ENCODE peak calls at places on chromosomes 3 and 15, in six cellular contexts. One of them, this sample, is unnamed.

GRCh38 chr3:113626513-113627371 is 69.7 kb downstream of the USF3 start:
- DNase-seq in MM.1S: peak; percentile 60
- DNase-seq in CD8-positive, alpha-beta memory T cell: no peak
- DNase-seq in mammary epithelial cell: peak; percentile 55
- DNase-seq in spleen: peak; percentile 82
- DNase-seq in psoas muscle: peak; percentile 30
- DNase-seq in this sample: peak; percentile 61

GRCh38 chr3:141686477-141687280 is 51.4 kb upstream of the RNF7 start:
- DNase-seq in MM.1S: no peak
- DNase-seq in CD8-positive, alpha-beta memory T cell: no peak
- DNase-seq in mammary epithelial cell: peak; percentile 53
- DNase-seq in spleen: peak; percentile 78
- DNase-seq in psoas muscle: peak; percentile 67
- DNase-seq in this sample: peak; percentile 45

GRCh38 chr3:40713795-40714194 is 189.0 kb downstream of the ZNF621 start:
- DNase-seq in MM.1S: peak; percentile 82
- DNase-seq in CD8-positive, alpha-beta memory T cell: no peak
- DNase-seq in mammary epithelial cell: no peak
- DNase-seq in spleen: no peak
- DNase-seq in psoas muscle: no peak
- DNase-seq in this sample: no peak

GRCh38 chr3:127615631-127616305 is 13.2 kb upstream of the PODXL2 start:
- DNase-seq in MM.1S: no peak
- DNase-seq in CD8-positive, alpha-beta memory T cell: no peak
- DNase-seq in mammary epithelial cell: no peak
- DNase-seq in spleen: no peak
- DNase-seq in psoas muscle: no peak
- DNase-seq in this sample: no peak

GRCh38 chr3:170942011-170942410 is 33.6 kb upstream of the EIF5A2 start:
- DNase-seq in MM.1S: no peak
- DNase-seq in CD8-positive, alpha-beta memory T cell: no peak
- DNase-seq in mammary epithelial cell: no peak
- DNase-seq in spleen: no peak
- DNase-seq in psoas muscle: no peak
- DNase-seq in this sample: no peak

GRCh38 chr3:33392703-33393125 is 47.5 kb downstream of the UBP1 start:
- DNase-seq in MM.1S: no peak
- DNase-seq in CD8-positive, alpha-beta memory T cell: no peak
- DNase-seq in mammary epithelial cell: peak; percentile 87
- DNase-seq in spleen: no peak
- DNase-seq in psoas muscle: no peak
- DNase-seq in this sample: no peak

GRCh38 chr15:54481819-54482218 is 503.6 kb downstream of the UNC13C start:
- DNase-seq in MM.1S: no peak
- DNase-seq in CD8-positive, alpha-beta memory T cell: no peak
- DNase-seq in mammary epithelial cell: no peak
- DNase-seq in spleen: peak; percentile 37
- DNase-seq in psoas muscle: no peak
- DNase-seq in this sample: no peak

GRCh38 chr15:49082960-49083359 is 36.7 kb upstream of the SECISBP2L start:
- DNase-seq in MM.1S: no peak
- DNase-seq in CD8-positive, alpha-beta memory T cell: no peak
- DNase-seq in mammary epithelial cell: no peak
- DNase-seq in spleen: no peak
- DNase-seq in psoas muscle: no peak
- DNase-seq in this sample: no peak

GRCh38 chr3:156180077-156180476 is 59.7 kb downstream of the KCNAB1 start:
- DNase-seq in MM.1S: no peak
- DNase-seq in CD8-positive, alpha-beta memory T cell: no peak
- DNase-seq in mammary epithelial cell: peak; percentile 52
- DNase-seq in spleen: no peak
- DNase-seq in psoas muscle: no peak
- DNase-seq in this sample: no peak

GRCh38 chr3:171491412-171491811 is 31.2 kb upstream of the TNIK start:
- DNase-seq in MM.1S: peak; percentile 48
- DNase-seq in CD8-positive, alpha-beta memory T cell: no peak
- DNase-seq in mammary epithelial cell: no peak
- DNase-seq in spleen: no peak
- DNase-seq in psoas muscle: no peak
- DNase-seq in this sample: no peak

GRCh38 chr3:156037356-156037755 is 83.0 kb upstream of the KCNAB1 start:
- DNase-seq in MM.1S: no peak
- DNase-seq in CD8-positive, alpha-beta memory T cell: no peak
- DNase-seq in mammary epithelial cell: no peak
- DNase-seq in spleen: no peak
- DNase-seq in psoas muscle: no peak
- DNase-seq in this sample: no peak

GRCh38 chr3:39126532-39127071 is 19.1 kb downstream of the TTC21A start:
- DNase-seq in MM.1S: peak; percentile 38
- DNase-seq in CD8-positive, alpha-beta memory T cell: no peak
- DNase-seq in mammary epithelial cell: peak; percentile 24
- DNase-seq in spleen: peak; percentile 56
- DNase-seq in psoas muscle: no peak
- DNase-seq in this sample: no peak

GRCh38 chr15:98077186-98077585 is 116.7 kb downstream of the ARRDC4 start:
- DNase-seq in MM.1S: no peak
- DNase-seq in CD8-positive, alpha-beta memory T cell: no peak
- DNase-seq in mammary epithelial cell: no peak
- DNase-seq in spleen: no peak
- DNase-seq in psoas muscle: peak; percentile 42
- DNase-seq in this sample: peak; percentile 38

GRCh38 chr15:74202461-74203401 is at the start of gene STRA6:
- DNase-seq in MM.1S: no peak
- DNase-seq in CD8-positive, alpha-beta memory T cell: no peak
- DNase-seq in mammary epithelial cell: peak; percentile 37
- DNase-seq in spleen: no peak
- DNase-seq in psoas muscle: no peak
- DNase-seq in this sample: no peak

GRCh38 chr3:39540162-39540921 is 72.9 kb downstream of the MOBP start:
- DNase-seq in MM.1S: no peak
- DNase-seq in CD8-positive, alpha-beta memory T cell: no peak
- DNase-seq in mammary epithelial cell: peak; percentile 56
- DNase-seq in spleen: no peak
- DNase-seq in psoas muscle: no peak
- DNase-seq in this sample: no peak

GRCh38 chr3:38165722-38166387 is 518 bp downstream of the OXSR1 start:
- DNase-seq in MM.1S: no peak
- DNase-seq in CD8-positive, alpha-beta memory T cell: no peak
- DNase-seq in mammary epithelial cell: no peak
- DNase-seq in spleen: no peak
- DNase-seq in psoas muscle: no peak
- DNase-seq in this sample: peak; percentile 31

GRCh38 chr15:53171571-53171970 is 381.4 kb upstream of the ONECUT1 start:
- DNase-seq in MM.1S: no peak
- DNase-seq in CD8-positive, alpha-beta memory T cell: no peak
- DNase-seq in mammary epithelial cell: no peak
- DNase-seq in spleen: no peak
- DNase-seq in psoas muscle: no peak
- DNase-seq in this sample: no peak

GRCh38 chr3:20137642-20138041 is 48.4 kb downstream of the SGO1 start:
- DNase-seq in MM.1S: no peak
- DNase-seq in CD8-positive, alpha-beta memory T cell: no peak
- DNase-seq in mammary epithelial cell: no peak
- DNase-seq in spleen: no peak
- DNase-seq in psoas muscle: no peak
- DNase-seq in this sample: no peak

GRCh38 chr3:129025691-129026435 is 24.8 kb downstream of the EFCC1 start:
- DNase-seq in MM.1S: no peak
- DNase-seq in CD8-positive, alpha-beta memory T cell: no peak
- DNase-seq in mammary epithelial cell: no peak
- DNase-seq in spleen: no peak
- DNase-seq in psoas muscle: peak; percentile 58
- DNase-seq in this sample: no peak

GRCh38 chr3:146845361-146845760 is 240.2 kb upstream of the PLSCR5 start:
- DNase-seq in MM.1S: no peak
- DNase-seq in CD8-positive, alpha-beta memory T cell: no peak
- DNase-seq in mammary epithelial cell: no peak
- DNase-seq in spleen: no peak
- DNase-seq in psoas muscle: no peak
- DNase-seq in this sample: no peak

GRCh38 chr3:165653130-165653778 is 184.0 kb downstream of the BCHE start:
- DNase-seq in MM.1S: no peak
- DNase-seq in CD8-positive, alpha-beta memory T cell: no peak
- DNase-seq in mammary epithelial cell: no peak
- DNase-seq in spleen: no peak
- DNase-seq in psoas muscle: no peak
- DNase-seq in this sample: no peak

GRCh38 chr3:171838218-171838720 is 4.9 kb upstream of the TMEM212 start:
- DNase-seq in MM.1S: no peak
- DNase-seq in CD8-positive, alpha-beta memory T cell: no peak
- DNase-seq in mammary epithelial cell: peak; percentile 23
- DNase-seq in spleen: no peak
- DNase-seq in psoas muscle: peak; percentile 34
- DNase-seq in this sample: peak; percentile 71

GRCh38 chr3:30180305-30181275 is 425.8 kb upstream of the TGFBR2 start:
- DNase-seq in MM.1S: no peak
- DNase-seq in CD8-positive, alpha-beta memory T cell: no peak
- DNase-seq in mammary epithelial cell: peak; percentile 42
- DNase-seq in spleen: no peak
- DNase-seq in psoas muscle: no peak
- DNase-seq in this sample: no peak

DNA sequence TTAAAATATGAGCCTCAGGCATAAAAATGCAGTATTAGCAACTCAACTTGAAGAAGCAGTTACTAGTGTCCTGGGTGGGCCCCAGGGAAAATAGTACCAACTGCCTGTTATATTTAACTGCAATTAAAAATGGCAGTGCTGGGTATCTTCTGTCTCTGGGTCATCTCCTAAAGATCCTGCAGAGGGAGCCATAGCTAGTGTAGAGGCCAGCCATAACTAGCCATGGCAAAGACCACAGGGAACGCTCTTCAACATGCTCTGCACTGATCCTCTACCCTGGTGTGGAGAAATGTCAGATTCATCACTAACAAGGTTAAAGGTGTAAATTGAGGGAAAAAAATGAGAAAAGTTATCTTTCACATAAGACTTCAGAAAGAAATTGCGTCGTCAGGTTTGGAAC is 181.3 kb downstream of the SNRPN start:
- DNase-seq in MM.1S: no peak
- DNase-seq in CD8-positive, alpha-beta memory T cell: no peak
- DNase-seq in mammary epithelial cell: no peak
- DNase-seq in spleen: no peak
- DNase-seq in psoas muscle: no peak
- DNase-seq in this sample: no peak
- H3K9me3 ChIP-seq in MM.1S: no peaks in the 10 kb centered on the region
- H3K9me3 ChIP-seq in CD8-positive, alpha-beta memory T cell: no peaks in the 10 kb centered on the region
- H3K9me3 ChIP-seq in mammary epithelial cell: peaks cover 11% of the 10 kb centered on the region
- H3K9me3 ChIP-seq in spleen: peaks cover 59% of the 10 kb centered on the region
- H3K9me3 ChIP-seq in psoas muscle: no peaks in the 10 kb centered on the region
- H3K9me3 ChIP-seq in this sample: no peaks in the 10 kb centered on the region

DNA sequence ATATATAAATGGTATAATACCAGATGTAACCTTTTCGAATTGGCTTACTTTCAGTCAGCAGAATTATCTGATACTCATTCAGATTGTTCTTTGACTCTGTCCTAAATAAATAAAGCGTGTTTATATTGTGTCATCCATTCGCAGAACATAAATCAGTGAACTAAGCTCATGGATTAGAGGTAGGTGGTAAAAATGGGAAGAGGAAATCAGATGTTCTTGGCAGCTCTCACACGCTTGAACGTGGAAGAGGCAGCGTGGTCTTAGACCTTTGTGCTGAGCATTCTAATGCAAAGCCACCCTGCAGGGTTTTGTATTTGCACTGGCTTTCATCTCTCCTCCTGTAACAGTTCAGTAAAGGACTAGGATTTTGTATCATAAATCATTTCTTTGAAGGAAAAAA is 441.4 kb downstream of the GABRG3 start:
- DNase-seq in MM.1S: no peak
- DNase-seq in CD8-positive, alpha-beta memory T cell: no peak
- DNase-seq in mammary epithelial cell: no peak
- DNase-seq in spleen: no peak
- DNase-seq in psoas muscle: no peak
- DNase-seq in this sample: no peak
- H3K9me3 ChIP-seq in MM.1S: no peaks in the 10 kb centered on the region
- H3K9me3 ChIP-seq in CD8-positive, alpha-beta memory T cell: no peaks in the 10 kb centered on the region
- H3K9me3 ChIP-seq in mammary epithelial cell: peaks cover 22% of the 10 kb centered on the region
- H3K9me3 ChIP-seq in spleen: no peaks in the 10 kb centered on the region
- H3K9me3 ChIP-seq in psoas muscle: no peaks in the 10 kb centered on the region
- H3K9me3 ChIP-seq in this sample: peaks cover under 1% of the 10 kb centered on the region

DNA sequence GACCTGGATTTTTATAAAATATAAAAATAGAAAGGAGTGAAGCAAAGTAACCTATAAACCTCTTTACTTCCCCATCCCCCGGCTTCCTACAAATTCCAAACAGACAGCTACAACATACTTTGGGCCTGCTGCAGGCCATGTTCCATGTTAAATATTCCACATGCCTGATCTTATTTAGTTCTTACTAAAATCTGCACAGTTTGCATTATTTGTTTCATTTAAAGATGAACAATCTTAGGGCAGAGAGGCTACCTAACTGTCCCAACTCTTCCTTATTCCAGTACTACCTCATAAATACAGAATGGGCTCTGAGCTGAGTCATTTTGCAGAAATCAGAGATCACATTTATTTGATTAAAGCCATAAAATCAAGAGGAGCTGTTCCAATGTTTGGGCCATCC is 665.0 kb downstream of the PDCD6IP start:
- DNase-seq in MM.1S: no peak
- DNase-seq in CD8-positive, alpha-beta memory T cell: no peak
- DNase-seq in mammary epithelial cell: no peak
- DNase-seq in spleen: no peak
- DNase-seq in psoas muscle: no peak
- DNase-seq in this sample: no peak
- H3K9me3 ChIP-seq in MM.1S: no peaks in the 10 kb centered on the region
- H3K9me3 ChIP-seq in CD8-positive, alpha-beta memory T cell: no peaks in the 10 kb centered on the region
- H3K9me3 ChIP-seq in mammary epithelial cell: peaks cover 13% of the 10 kb centered on the region
- H3K9me3 ChIP-seq in spleen: peaks cover 25% of the 10 kb centered on the region
- H3K9me3 ChIP-seq in psoas muscle: peaks cover 18% of the 10 kb centered on the region
- H3K9me3 ChIP-seq in this sample: no peaks in the 10 kb centered on the region

DNA sequence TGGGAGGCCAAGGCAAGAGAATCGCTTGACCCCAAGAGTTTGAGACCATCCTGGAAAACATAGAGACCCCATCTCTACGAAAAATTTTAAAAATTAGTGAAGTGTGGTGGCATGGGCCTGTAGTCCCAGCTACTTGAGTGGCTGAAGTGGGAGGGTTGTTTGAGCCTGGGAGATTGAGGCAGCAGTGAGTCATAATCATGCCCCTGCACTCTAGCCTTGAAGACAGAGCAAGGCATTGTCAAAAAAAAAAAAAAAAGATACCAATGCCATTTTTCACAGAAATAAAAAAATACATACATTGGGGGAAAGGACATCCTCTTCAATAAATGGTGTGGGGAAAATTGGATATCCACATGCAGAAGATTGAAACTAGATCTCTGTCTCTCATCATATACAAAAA is 74.6 kb downstream of the CERS3 start:
- DNase-seq in MM.1S: no peak
- DNase-seq in CD8-positive, alpha-beta memory T cell: no peak
- DNase-seq in mammary epithelial cell: no peak
- DNase-seq in spleen: no peak
- DNase-seq in psoas muscle: no peak
- DNase-seq in this sample: no peak
- H3K9me3 ChIP-seq in MM.1S: no peaks in the 10 kb centered on the region
- H3K9me3 ChIP-seq in CD8-positive, alpha-beta memory T cell: no peaks in the 10 kb centered on the region
- H3K9me3 ChIP-seq in mammary epithelial cell: peaks cover 2% of the 10 kb centered on the region
- H3K9me3 ChIP-seq in spleen: peaks cover 41% of the 10 kb centered on the region
- H3K9me3 ChIP-seq in psoas muscle: peaks cover 26% of the 10 kb centered on the region
- H3K9me3 ChIP-seq in this sample: no peaks in the 10 kb centered on the region

DNA sequence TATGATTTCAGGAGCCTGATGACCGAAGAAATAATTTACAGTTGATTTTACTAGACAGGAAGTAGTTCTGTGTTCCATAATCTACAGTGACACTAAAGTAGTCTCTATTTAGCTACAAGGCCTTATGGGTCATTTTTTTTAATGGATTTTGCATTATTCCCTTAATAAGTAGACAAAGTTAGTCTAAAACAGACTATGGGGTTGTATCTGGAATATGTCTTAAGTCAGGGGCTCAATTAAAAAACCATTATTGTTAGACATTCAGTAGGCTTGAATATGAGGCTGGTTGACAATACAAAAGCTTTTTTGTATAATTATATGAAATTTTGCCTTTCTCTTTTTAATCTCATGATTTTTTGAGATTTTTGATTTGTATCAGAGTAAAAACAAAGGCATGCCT is 820.0 kb upstream of the SEMA6D start:
- DNase-seq in MM.1S: no peak
- DNase-seq in CD8-positive, alpha-beta memory T cell: no peak
- DNase-seq in mammary epithelial cell: no peak
- DNase-seq in spleen: no peak
- DNase-seq in psoas muscle: no peak
- DNase-seq in this sample: no peak
- H3K9me3 ChIP-seq in MM.1S: no peaks in the 10 kb centered on the region
- H3K9me3 ChIP-seq in CD8-positive, alpha-beta memory T cell: no peaks in the 10 kb centered on the region
- H3K9me3 ChIP-seq in mammary epithelial cell: peaks cover 23% of the 10 kb centered on the region
- H3K9me3 ChIP-seq in spleen: no peaks in the 10 kb centered on the region
- H3K9me3 ChIP-seq in psoas muscle: no peaks in the 10 kb centered on the region
- H3K9me3 ChIP-seq in this sample: no peaks in the 10 kb centered on the region